ENCODE peak calls at places on chromosomes 13 and 19, in five cellular contexts. Q is tibial artery, A is Karpas-422, Y is fibroblast of pulmonary artery, J is hepatic stellate cell. X is an unnamed sample.

GRCh38 chr19:41425174-41426115 is 1.7 kb downstream of the B3GNT8 start:
- DNase-seq in A (no peak), Y (no peak), Q (no peak), J (no peak), X (no peak)

GRCh38 chr13:26855921-26856320 is 95.3 kb upstream of the GPR12 start:
- DNase-seq in A (no peak), Y (no peak), Q (no peak), J (no peak), X (peak)

GRCh38 chr13:34250151-34250550 is 432.2 kb downstream of the RFC3 start:
- DNase-seq in J (no peak), Y (no peak), Q (no peak), A (no peak), X (no peak)

GRCh38 chr13:99548448-99548847 is 47.2 kb downstream of the TM9SF2 start:
- DNase-seq in Q (no peak), J (no peak), Y (no peak), A (no peak), X (no peak)

GRCh38 chr19:44848036-44848804 is 2.1 kb downstream of the NECTIN2 start:
- DNase-seq in A (no peak), Y (peak), Q (no peak), J (peak), X (no peak)

GRCh38 chr19:47381653-47382279 is 32.7 kb downstream of the DHX34 start:
- DNase-seq in A (no peak), Q (no peak), J (no peak), Y (no peak), X (no peak)

GRCh38 chr19:7830823-7831222 is 805 bp downstream of the EVI5L start:
- DNase-seq in Y (no peak), A (no peak), Q (no peak), J (no peak), X (no peak)

GRCh38 chr19:38793186-38793585 is 4.2 kb downstream of the LGALS7B start:
- DNase-seq in J (no peak), Q (no peak), Y (peak), A (no peak), X (no peak)

GRCh38 chr19:19588546-19588945 is 29.9 kb downstream of the PBX4 start:
- DNase-seq in Q (no peak), Y (no peak), J (no peak), A (no peak), X (no peak)

GRCh38 chr19:18710986-18711751 is 27.7 kb downstream of the CRTC1 start:
- DNase-seq in Q (peak), J (no peak), Y (peak), A (no peak), X (no peak)

GRCh38 chr13:33186851-33187250 is 98.7 kb downstream of the STARD13 start:
- DNase-seq in J (peak), Y (peak), A (no peak), Q (no peak), X (peak)

GRCh38 chr13:111425326-111425725 is 104.9 kb downstream of the TEX29 start:
- DNase-seq in Y (no peak), Q (no peak), J (no peak), A (no peak), X (no peak)